ENCODE peak calls at places on chromosomes 3 and 15, in seven cellular contexts. L is tibial artery, M is thyroid gland, R is fibroblast of lung, Q is AG04450, J is colonic mucosa, O is fibroblast of mammary gland. E is an unnamed sample.

GRCh38 chr3:113697192-113698090 is 999 bp upstream of the USF3 start:
- DNase-seq in L (no peak), M (peak), R (peak), Q (no peak), J (peak), O (no peak), E (no peak)

GRCh38 chr3:144107923-144108322 is 136.3 kb downstream of the DIPK2A start:
- DNase-seq in L (no peak), M (no peak), R (no peak), Q (no peak), J (no peak), O (no peak), E (no peak)

GRCh38 chr3:177800565-177800964 is 603.3 kb upstream of the TBL1XR1 start:
- DNase-seq in L (no peak), M (no peak), R (no peak), Q (no peak), J (no peak), O (peak), E (no peak)

GRCh38 chr3:158106773-158107461 is 697 bp upstream of the SHOX2 start:
- DNase-seq in L (peak), M (no peak), R (no peak), Q (no peak), J (no peak), O (peak), E (no peak)

GRCh38 chr15:96242761-96243160 is 87.7 kb upstream of the NR2F2 start:
- DNase-seq in L (no peak), M (no peak), R (no peak), Q (no peak), J (no peak), O (no peak), E (no peak)

GRCh38 chr15:73964736-73965093 is 27.4 kb downstream of the STOML1 start:
- DNase-seq in L (peak), M (peak), R (peak), Q (peak), J (peak), O (peak), E (peak)

GRCh38 chr3:126322181-126322967 is 34.8 kb downstream of the KLF15 start:
- DNase-seq in L (peak), M (no peak), R (no peak), Q (no peak), J (no peak), O (no peak), E (no peak)

GRCh38 chr15:90221251-90221900 is 12.4 kb downstream of the CIB1 start:
- DNase-seq in L (peak), M (peak), R (peak), Q (peak), J (peak), O (peak), E (peak)

GRCh38 chr3:40546811-40547210 is 22.1 kb downstream of the ZNF621 start:
- DNase-seq in L (no peak), M (no peak), R (peak), Q (peak), J (no peak), O (peak), E (peak)

GRCh38 chr3:127791221-127791913 is 30.9 kb downstream of the MGLL start:
- DNase-seq in L (no peak), M (no peak), R (peak), Q (peak), J (peak), O (peak), E (peak)

GRCh38 chr3:28916713-28917499 is 364.0 kb upstream of the RBMS3 start:
- DNase-seq in L (peak), M (peak), R (peak), Q (peak), J (peak), O (peak), E (peak)

GRCh38 chr3:43960448-43960840 is 269.7 kb downstream of the ABHD5 start:
- DNase-seq in L (no peak), M (peak), R (peak), Q (no peak), J (no peak), O (peak), E (peak)

GRCh38 chr3:157436583-157437300 is at the start of gene PTX3:
- DNase-seq in L (peak), M (peak), R (peak), Q (peak), J (peak), O (peak), E (peak)

GRCh38 chr3:10248184-10248983 is at the start of gene TATDN2:
- DNase-seq in L (peak), M (peak), R (peak), Q (peak), J (peak), O (peak), E (peak)

GRCh38 chr3:191502583-191502982 is 41.6 kb downstream of the PYDC2 start:
- DNase-seq in L (no peak), M (no peak), R (no peak), Q (no peak), J (no peak), O (no peak), E (no peak)

GRCh38 chr3:117622130-117622841 is 912.7 kb downstream of the TUSC7 start:
- DNase-seq in L (no peak), M (no peak), R (peak), Q (peak), J (no peak), O (peak), E (peak)

GRCh38 chr3:169104972-169105371 is 558.5 kb downstream of the MECOM start:
- DNase-seq in L (no peak), M (no peak), R (peak), Q (no peak), J (no peak), O (peak), E (peak)

GRCh38 chr3:117297070-117297469 is 587.5 kb downstream of the TUSC7 start:
- DNase-seq in L (no peak), M (no peak), R (no peak), Q (no peak), J (no peak), O (no peak), E (no peak)

GRCh38 chr15:100863406-100864198 is 16.0 kb upstream of the ALDH1A3 start:
- DNase-seq in L (no peak), M (no peak), R (peak), Q (peak), J (peak), O (peak), E (peak)

GRCh38 chr3:81173514-81173913 is 587.9 kb downstream of the GBE1 start:
- DNase-seq in L (no peak), M (no peak), R (no peak), Q (no peak), J (no peak), O (no peak), E (no peak)

GRCh38 chr3:54321515-54321914 is 199.2 kb downstream of the CACNA2D3 start:
- DNase-seq in L (no peak), M (no peak), R (no peak), Q (no peak), J (peak), O (no peak), E (no peak)

GRCh38 chr3:66419053-66419440 is 81.8 kb downstream of the LRIG1 start:
- DNase-seq in L (no peak), M (no peak), R (no peak), Q (no peak), J (no peak), O (no peak), E (no peak)

GRCh38 chr3:183188895-183189462 is 26.4 kb upstream of the LAMP3 start:
- DNase-seq in L (no peak), M (peak), R (no peak), Q (no peak), J (peak), O (peak), E (peak)

GRCh38 chr3:73605388-73605787 is 19.4 kb downstream of the PDZRN3 start:
- DNase-seq in L (no peak), M (no peak), R (peak), Q (no peak), J (no peak), O (peak), E (peak)

GRCh38 chr15:98785796-98786581 is 137.7 kb downstream of the IGF1R start:
- DNase-seq in L (no peak), M (no peak), R (no peak), Q (no peak), J (peak), O (no peak), E (no peak)

GRCh38 chr3:46682156-46682555 is 11.3 kb downstream of the ALS2CL start:
- DNase-seq in L (no peak), M (no peak), R (no peak), Q (no peak), J (no peak), O (no peak), E (no peak)

GRCh38 chr15:67023517-67024321 is 41.7 kb upstream of the SMAD3 start:
- DNase-seq in L (no peak), M (no peak), R (no peak), Q (no peak), J (no peak), O (no peak), E (no peak)

GRCh38 chr15:98896002-98896721 is 111.4 kb downstream of the PGPEP1L start:
- DNase-seq in L (no peak), M (no peak), R (peak), Q (peak), J (no peak), O (peak), E (no peak)

DNA sequence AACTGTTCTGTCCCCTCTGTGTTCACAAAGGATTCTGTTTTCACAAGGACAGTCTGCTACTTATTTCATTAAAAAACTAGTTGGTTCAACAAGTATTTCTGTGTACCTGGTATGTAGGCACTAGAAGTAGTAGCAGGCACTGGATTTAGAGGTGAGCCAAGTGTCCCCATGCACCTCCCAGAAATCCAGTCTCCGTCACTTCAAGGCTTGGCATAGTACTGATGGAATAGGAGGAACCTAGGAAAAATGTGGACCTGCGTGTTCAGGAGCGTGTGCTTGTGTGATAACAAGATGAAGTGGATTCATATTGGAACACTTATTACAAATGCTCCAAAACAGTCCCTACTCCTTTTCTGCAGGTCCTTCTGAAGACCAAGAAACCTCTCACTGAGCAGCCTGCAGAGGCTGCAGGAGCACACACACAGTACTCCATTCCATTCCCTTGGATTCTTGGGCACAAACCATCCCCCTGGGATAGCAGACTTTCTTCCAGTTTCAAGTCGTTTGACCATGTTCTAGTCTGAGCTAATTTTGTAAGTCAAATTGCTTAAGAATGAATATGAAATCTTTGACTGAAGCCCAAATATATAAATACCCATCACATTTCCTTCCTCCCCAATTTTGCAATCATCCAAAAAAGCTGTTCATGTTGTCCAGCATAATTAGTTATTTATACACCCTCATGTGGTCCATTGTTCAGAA is 231.4 kb upstream of the TPRG1 start:
- DNase-seq in L (peak), M (no peak), R (peak), Q (no peak), J (no peak), O (no peak), E (no peak)
- H3K4me3 ChIP-seq in L (no peak), M (no peak), R (no peak), Q (no peak), J (no peak), O (no peak), E (no peak)

GRCh38 chr3:1275495-1275894 is 182.7 kb downstream of the CNTN6 start:
- DNase-seq in L (no peak), M (no peak), R (no peak), Q (no peak), J (peak), O (peak), E (no peak)
- TF ChIP-seq CTCF in L (no peak), M (no peak), R (no peak), Q (no peak), J (no peak), O (peak), E (no peak)

GRCh38 chr15:65277015-65277414 is 9.7 kb downstream of the PARP16 start:
- DNase-seq in L (no peak), M (no peak), R (no peak), Q (no peak), J (no peak), O (no peak), E (no peak)
- H3K4me3 ChIP-seq in L (no peak), M (no peak), R (no peak), Q (no peak), J (no peak), O (no peak), E (no peak)

GRCh38 chr3:21290557-21290956 is 460.5 kb downstream of the ZNF385D start:
- DNase-seq in L (no peak), M (no peak), R (no peak), Q (no peak), J (no peak), O (no peak), E (peak)
- TF ChIP-seq CTCF in L (no peak), M (peak), R (peak), Q (peak), J (no peak), O (peak), E (peak)

DNA sequence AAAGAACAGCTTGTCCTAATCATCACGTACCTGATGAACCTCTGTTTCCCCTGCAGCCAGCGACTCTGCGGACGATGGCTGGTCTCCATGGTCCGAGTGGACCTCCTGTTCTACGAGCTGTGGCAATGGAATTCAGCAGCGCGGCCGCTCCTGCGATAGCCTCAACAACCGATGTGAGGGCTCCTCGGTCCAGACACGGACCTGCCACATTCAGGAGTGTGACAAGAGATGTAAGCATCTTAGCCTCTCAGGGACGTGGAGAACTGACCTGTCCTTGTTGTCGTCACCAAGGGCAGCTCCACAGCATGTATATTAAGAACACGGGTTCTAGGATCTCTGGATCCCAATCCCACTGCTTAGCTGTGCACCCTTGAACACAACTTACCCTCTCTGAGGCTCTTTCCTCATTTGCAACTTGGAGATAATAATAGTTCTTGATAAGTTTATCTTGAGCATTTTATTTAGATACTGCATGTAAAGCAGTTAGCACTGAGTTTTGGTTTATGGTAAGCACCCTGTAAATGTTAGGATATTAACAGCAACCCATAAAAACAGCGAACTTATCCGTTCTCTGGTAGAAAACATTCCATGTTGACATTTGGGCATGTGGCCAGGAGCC is 6.5 kb downstream of the THBS1 start:
- DNase-seq in L (no peak), M (no peak), R (peak), Q (no peak), J (no peak), O (peak), E (peak)
- H3K4me3 ChIP-seq in L (no peak), M (no peak), R (peak), Q (peak), J (no peak), O (no peak), E (peak)

GRCh38 chr15:51280838-51281237 is 57.6 kb downstream of the CYP19A1 start:
- DNase-seq in L (no peak), M (no peak), R (no peak), Q (no peak), J (no peak), O (no peak), E (no peak)

GRCh38 chr15:51281368-51281967 is 56.9 kb downstream of the CYP19A1 start:
- DNase-seq in L (peak), M (peak), R (peak), Q (no peak), J (peak), O (peak), E (peak)

GRCh38 chr15:51286816-51287215 is 51.6 kb downstream of the CYP19A1 start:
- DNase-seq in L (no peak), M (no peak), R (no peak), Q (no peak), J (no peak), O (no peak), E (no peak)

GRCh38 chr15:51284871-51285270 is 53.5 kb downstream of the CYP19A1 start:
- DNase-seq in L (no peak), M (no peak), R (no peak), Q (no peak), J (no peak), O (no peak), E (no peak)

GRCh38 chr15:51283026-51283425 is 55.4 kb downstream of the CYP19A1 start:
- DNase-seq in L (no peak), M (no peak), R (no peak), Q (no peak), J (no peak), O (no peak), E (no peak)
- TF ChIP-seq CTCF in L (no peak), M (no peak), R (no peak), Q (no peak), J (no peak), O (no peak), E (no peak)

GRCh38 chr3:194658477-194659242 is 13.3 kb downstream of the LSG1 start:
- DNase-seq in L (no peak), M (no peak), R (no peak), Q (no peak), J (no peak), O (no peak), E (no peak)
- H3K4me3 ChIP-seq in L (no peak), M (no peak), R (no peak), Q (no peak), J (no peak), O (no peak), E (no peak)

GRCh38 chr3:138834359-138835176 is at the start of gene PIK3CB:
- DNase-seq in L (peak), M (peak), R (peak), Q (no peak), J (peak), O (peak), E (peak)
- TF ChIP-seq CTCF in L (peak), M (peak), R (peak), Q (peak), J (peak), O (no peak), E (no peak)

GRCh38 chr3:186825294-186825821 is 17.2 kb upstream of the ADIPOQ start:
- DNase-seq in L (no peak), M (peak), R (peak), Q (peak), J (no peak), O (peak), E (peak)
- H3K4me3 ChIP-seq in L (no peak), M (no peak), R (peak), Q (peak), J (no peak), O (peak), E (peak)

E was measured in foreskin fibroblast.